ENCODE peak calls at places on chromosomes 12 and 14, in ten cellular contexts. One of them, this sample, is unnamed.

GRCh38 chr12:118307069-118307954 is 65.4 kb downstream of the TAOK3 start:
- DNase-seq in Panc1: no peak
- DNase-seq in osteocyte: no peak
- DNase-seq in mammary epithelial cell: peak; percentile 84
- DNase-seq in CD8-positive, alpha-beta T cell: no peak
- DNase-seq in stomach: no peak
- DNase-seq in activated B cell treated with CpG ODN at 0.5 μM for 24 hours: no peak
- DNase-seq in suprapubic skin: no peak
- DNase-seq in A549: peak; percentile 19
- DNase-seq in SK-N-SH: no peak
- DNase-seq in this sample: no peak

GRCh38 chr12:51430196-51430895 is 5.7 kb downstream of the SLC4A8 start:
- DNase-seq in Panc1: no peak
- DNase-seq in osteocyte: no peak
- DNase-seq in mammary epithelial cell: no peak
- DNase-seq in CD8-positive, alpha-beta T cell: no peak
- DNase-seq in stomach: peak; percentile 40
- DNase-seq in activated B cell treated with CpG ODN at 0.5 μM for 24 hours: no peak
- DNase-seq in suprapubic skin: no peak
- DNase-seq in A549: peak; percentile 36
- DNase-seq in SK-N-SH: no peak
- DNase-seq in this sample: no peak

GRCh38 chr14:75514673-75515630 is 7.3 kb upstream of the BATF start:
- DNase-seq in Panc1: no peak
- DNase-seq in osteocyte: no peak
- DNase-seq in mammary epithelial cell: peak; percentile 12
- DNase-seq in CD8-positive, alpha-beta T cell: peak; percentile 61
- DNase-seq in stomach: no peak
- DNase-seq in activated B cell treated with CpG ODN at 0.5 μM for 24 hours: peak; percentile 61
- DNase-seq in suprapubic skin: no peak
- DNase-seq in A549: no peak
- DNase-seq in SK-N-SH: no peak
- DNase-seq in this sample: no peak

GRCh38 chr12:114943601-114944000 is 259.6 kb upstream of the TBX3 start:
- DNase-seq in Panc1: no peak
- DNase-seq in osteocyte: no peak
- DNase-seq in mammary epithelial cell: no peak
- DNase-seq in CD8-positive, alpha-beta T cell: no peak
- DNase-seq in stomach: no peak
- DNase-seq in activated B cell treated with CpG ODN at 0.5 μM for 24 hours: no peak
- DNase-seq in suprapubic skin: no peak
- DNase-seq in A549: no peak
- DNase-seq in SK-N-SH: no peak
- DNase-seq in this sample: no peak

GRCh38 chr14:102196008-102196407 is 56.3 kb downstream of the WDR20 start:
- DNase-seq in Panc1: no peak
- DNase-seq in osteocyte: no peak
- DNase-seq in mammary epithelial cell: no peak
- DNase-seq in CD8-positive, alpha-beta T cell: no peak
- DNase-seq in stomach: no peak
- DNase-seq in activated B cell treated with CpG ODN at 0.5 μM for 24 hours: no peak
- DNase-seq in suprapubic skin: no peak
- DNase-seq in A549: no peak
- DNase-seq in SK-N-SH: no peak
- DNase-seq in this sample: no peak

GRCh38 chr14:85057266-85057665 is 472.7 kb upstream of the FLRT2 start:
- DNase-seq in Panc1: no peak
- DNase-seq in osteocyte: no peak
- DNase-seq in mammary epithelial cell: no peak
- DNase-seq in CD8-positive, alpha-beta T cell: no peak
- DNase-seq in stomach: no peak
- DNase-seq in activated B cell treated with CpG ODN at 0.5 μM for 24 hours: no peak
- DNase-seq in suprapubic skin: no peak
- DNase-seq in A549: no peak
- DNase-seq in SK-N-SH: no peak
- DNase-seq in this sample: no peak

GRCh38 chr14:93905623-93906022 is 21.5 kb upstream of the FAM181A start:
- DNase-seq in Panc1: no peak
- DNase-seq in osteocyte: no peak
- DNase-seq in mammary epithelial cell: peak; percentile 10
- DNase-seq in CD8-positive, alpha-beta T cell: no peak
- DNase-seq in stomach: no peak
- DNase-seq in activated B cell treated with CpG ODN at 0.5 μM for 24 hours: no peak
- DNase-seq in suprapubic skin: no peak
- DNase-seq in A549: no peak
- DNase-seq in SK-N-SH: no peak
- DNase-seq in this sample: no peak

GRCh38 chr12:108633534-108634224 is at the start of gene SELPLG:
- DNase-seq in Panc1: no peak
- DNase-seq in osteocyte: no peak
- DNase-seq in mammary epithelial cell: no peak
- DNase-seq in CD8-positive, alpha-beta T cell: peak; percentile 88
- DNase-seq in stomach: peak; percentile 69
- DNase-seq in activated B cell treated with CpG ODN at 0.5 μM for 24 hours: peak; percentile 79
- DNase-seq in suprapubic skin: peak; percentile 82
- DNase-seq in A549: no peak
- DNase-seq in SK-N-SH: no peak
- DNase-seq in this sample: no peak

GRCh38 chr12:48027183-48028002 is 23.1 kb upstream of the COL2A1 start:
- DNase-seq in Panc1: no peak
- DNase-seq in osteocyte: no peak
- DNase-seq in mammary epithelial cell: no peak
- DNase-seq in CD8-positive, alpha-beta T cell: no peak
- DNase-seq in stomach: no peak
- DNase-seq in activated B cell treated with CpG ODN at 0.5 μM for 24 hours: no peak
- DNase-seq in suprapubic skin: no peak
- DNase-seq in A549: no peak
- DNase-seq in SK-N-SH: no peak
- DNase-seq in this sample: no peak

GRCh38 chr12:20704860-20705259 is 9.7 kb downstream of the SLCO1C1 start:
- DNase-seq in Panc1: no peak
- DNase-seq in osteocyte: no peak
- DNase-seq in mammary epithelial cell: no peak
- DNase-seq in CD8-positive, alpha-beta T cell: no peak
- DNase-seq in stomach: no peak
- DNase-seq in activated B cell treated with CpG ODN at 0.5 μM for 24 hours: no peak
- DNase-seq in suprapubic skin: no peak
- DNase-seq in A549: no peak
- DNase-seq in SK-N-SH: no peak
- DNase-seq in this sample: no peak

GRCh38 chr14:22792158-22792557 is 23.1 kb downstream of the SLC7A7 start:
- DNase-seq in Panc1: no peak
- DNase-seq in osteocyte: no peak
- DNase-seq in mammary epithelial cell: no peak
- DNase-seq in CD8-positive, alpha-beta T cell: no peak
- DNase-seq in stomach: no peak
- DNase-seq in activated B cell treated with CpG ODN at 0.5 μM for 24 hours: no peak
- DNase-seq in suprapubic skin: no peak
- DNase-seq in A549: no peak
- DNase-seq in SK-N-SH: no peak
- DNase-seq in this sample: no peak

GRCh38 chr14:50312734-50313054 is 570 bp downstream of the DMAC2L start:
- DNase-seq in Panc1: no peak
- DNase-seq in osteocyte: no peak
- DNase-seq in mammary epithelial cell: no peak
- DNase-seq in CD8-positive, alpha-beta T cell: no peak
- DNase-seq in stomach: no peak
- DNase-seq in activated B cell treated with CpG ODN at 0.5 μM for 24 hours: no peak
- DNase-seq in suprapubic skin: no peak
- DNase-seq in A549: no peak
- DNase-seq in SK-N-SH: no peak
- DNase-seq in this sample: no peak

GRCh38 chr14:74955229-74955999 is at the start of gene PGF:
- DNase-seq in Panc1: no peak
- DNase-seq in osteocyte: no peak
- DNase-seq in mammary epithelial cell: peak; percentile 44
- DNase-seq in CD8-positive, alpha-beta T cell: peak; percentile 29
- DNase-seq in stomach: peak; percentile 74
- DNase-seq in activated B cell treated with CpG ODN at 0.5 μM for 24 hours: peak; percentile 50
- DNase-seq in suprapubic skin: no peak
- DNase-seq in A549: peak; percentile 30
- DNase-seq in SK-N-SH: peak; percentile 93
- DNase-seq in this sample: no peak

GRCh38 chr12:8956772-8957171 is 7.3 kb upstream of the M6PR start:
- DNase-seq in Panc1: no peak
- DNase-seq in osteocyte: no peak
- DNase-seq in mammary epithelial cell: no peak
- DNase-seq in CD8-positive, alpha-beta T cell: no peak
- DNase-seq in stomach: no peak
- DNase-seq in activated B cell treated with CpG ODN at 0.5 μM for 24 hours: no peak
- DNase-seq in suprapubic skin: no peak
- DNase-seq in A549: no peak
- DNase-seq in SK-N-SH: no peak
- DNase-seq in this sample: no peak

GRCh38 chr12:49232940-49233841 is 31.7 kb upstream of the TUBA1C start:
- DNase-seq in Panc1: no peak
- DNase-seq in osteocyte: peak; percentile 86
- DNase-seq in mammary epithelial cell: no peak
- DNase-seq in CD8-positive, alpha-beta T cell: no peak
- DNase-seq in stomach: peak; percentile 37
- DNase-seq in activated B cell treated with CpG ODN at 0.5 μM for 24 hours: no peak
- DNase-seq in suprapubic skin: no peak
- DNase-seq in A549: no peak
- DNase-seq in SK-N-SH: peak; percentile 64
- DNase-seq in this sample: peak; percentile 66

DNA sequence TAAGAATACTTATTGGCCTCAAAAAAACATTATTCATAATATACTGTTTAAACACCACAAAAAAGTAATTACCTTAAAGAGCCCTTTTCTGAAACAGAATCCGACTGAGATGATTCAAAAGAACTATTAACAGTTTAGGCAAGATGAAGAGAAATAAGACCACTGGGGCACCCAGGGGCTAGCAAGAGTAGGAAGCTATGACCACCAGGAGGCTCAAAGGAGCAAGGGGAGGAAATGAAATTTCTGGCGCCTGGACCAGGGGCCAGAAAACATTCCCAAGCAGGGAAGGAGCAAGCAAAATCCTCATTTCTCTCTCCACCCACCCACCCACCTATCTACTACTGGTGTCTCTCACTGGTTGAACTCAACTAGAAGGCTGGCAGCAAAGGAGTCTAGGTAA is 6.3 kb upstream of the DCAF4 start:
- DNase-seq in Panc1: no peak
- DNase-seq in osteocyte: no peak
- DNase-seq in mammary epithelial cell: no peak
- DNase-seq in CD8-positive, alpha-beta T cell: no peak
- DNase-seq in stomach: no peak
- DNase-seq in activated B cell treated with CpG ODN at 0.5 μM for 24 hours: no peak
- DNase-seq in suprapubic skin: no peak
- DNase-seq in A549: no peak
- DNase-seq in SK-N-SH: no peak
- DNase-seq in this sample: no peak
- TF ChIP-seq CTCF in Panc1: no peak
- TF ChIP-seq CTCF in osteocyte: no peak
- TF ChIP-seq CTCF in mammary epithelial cell: no peak
- TF ChIP-seq CTCF in CD8-positive, alpha-beta T cell: no peak
- TF ChIP-seq CTCF in stomach: no peak
- TF ChIP-seq CTCF in activated B cell treated with CpG ODN at 0.5 μM for 24 hours: no peak
- TF ChIP-seq CTCF in suprapubic skin: no peak
- TF ChIP-seq CTCF in A549: no peak
- TF ChIP-seq CTCF in SK-N-SH: peak; percentile 21
- TF ChIP-seq CTCF in this sample: no peak

DNA sequence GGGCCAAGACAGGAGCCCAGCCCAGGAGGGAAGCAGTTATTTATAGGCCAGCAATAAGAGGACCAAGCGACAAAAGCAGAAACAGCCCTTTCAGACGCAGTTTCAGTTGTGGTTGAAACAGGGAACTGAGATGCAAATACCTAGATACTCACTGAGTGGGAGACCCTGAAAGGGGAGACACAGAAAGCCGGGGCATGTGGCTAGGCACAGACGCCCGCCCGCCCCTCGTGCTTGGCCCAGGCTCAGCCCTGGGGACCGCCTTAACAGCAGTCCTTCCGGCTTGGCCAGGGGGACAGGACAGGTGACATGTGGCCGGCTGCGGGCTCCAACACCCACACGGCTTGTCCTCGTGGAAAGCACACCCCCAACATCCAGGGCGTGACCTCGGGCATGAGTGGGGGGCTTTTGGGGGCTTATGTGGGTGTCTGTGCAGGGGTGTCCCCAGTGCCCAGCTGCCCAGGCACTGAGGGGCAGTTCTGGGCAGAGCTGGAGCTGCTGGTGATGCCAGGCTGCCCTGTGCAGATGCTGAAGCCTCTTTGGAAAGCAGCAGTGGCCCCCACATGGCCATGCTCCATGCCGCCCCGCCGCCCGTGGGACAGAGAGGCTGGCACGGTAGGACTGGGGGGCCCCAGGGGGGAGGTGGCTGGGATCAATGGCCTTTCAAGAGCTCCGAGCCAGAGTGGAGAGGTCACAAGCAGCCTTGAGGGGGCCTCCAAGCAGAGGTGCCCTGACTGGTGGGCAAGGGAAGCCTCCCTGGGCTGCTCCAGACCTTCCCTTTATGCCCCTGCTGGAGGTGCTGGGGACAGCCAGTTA is 2.1 kb downstream of the PLD4 start:
- DNase-seq in Panc1: no peak
- DNase-seq in osteocyte: no peak
- DNase-seq in mammary epithelial cell: no peak
- DNase-seq in CD8-positive, alpha-beta T cell: no peak
- DNase-seq in stomach: no peak
- DNase-seq in activated B cell treated with CpG ODN at 0.5 μM for 24 hours: peak; percentile 60
- DNase-seq in suprapubic skin: no peak
- DNase-seq in A549: no peak
- DNase-seq in SK-N-SH: no peak
- DNase-seq in this sample: no peak
- TF ChIP-seq CTCF in Panc1: no peak
- TF ChIP-seq CTCF in osteocyte: no peak
- TF ChIP-seq CTCF in mammary epithelial cell: no peak
- TF ChIP-seq CTCF in CD8-positive, alpha-beta T cell: no peak
- TF ChIP-seq CTCF in stomach: no peak
- TF ChIP-seq CTCF in activated B cell treated with CpG ODN at 0.5 μM for 24 hours: no peak
- TF ChIP-seq CTCF in suprapubic skin: no peak
- TF ChIP-seq CTCF in A549: no peak
- TF ChIP-seq CTCF in SK-N-SH: no peak
- TF ChIP-seq CTCF in this sample: no peak

GRCh38 chr12:59179231-59179630 is 258.9 kb upstream of the LRIG3 start:
- DNase-seq in Panc1: no peak
- DNase-seq in osteocyte: no peak
- DNase-seq in mammary epithelial cell: peak; percentile 54
- DNase-seq in CD8-positive, alpha-beta T cell: no peak
- DNase-seq in stomach: no peak
- DNase-seq in activated B cell treated with CpG ODN at 0.5 μM for 24 hours: no peak
- DNase-seq in suprapubic skin: no peak
- DNase-seq in A549: no peak
- DNase-seq in SK-N-SH: no peak
- DNase-seq in this sample: no peak

GRCh38 chr12:59173696-59174095 is 253.4 kb upstream of the LRIG3 start:
- DNase-seq in Panc1: no peak
- DNase-seq in osteocyte: no peak
- DNase-seq in mammary epithelial cell: no peak
- DNase-seq in CD8-positive, alpha-beta T cell: no peak
- DNase-seq in stomach: no peak
- DNase-seq in activated B cell treated with CpG ODN at 0.5 μM for 24 hours: no peak
- DNase-seq in suprapubic skin: no peak
- DNase-seq in A549: no peak
- DNase-seq in SK-N-SH: no peak
- DNase-seq in this sample: no peak
- TF ChIP-seq CTCF in Panc1: no peak
- TF ChIP-seq CTCF in osteocyte: peak; percentile 48
- TF ChIP-seq CTCF in mammary epithelial cell: peak; percentile 20
- TF ChIP-seq CTCF in CD8-positive, alpha-beta T cell: no peak
- TF ChIP-seq CTCF in stomach: no peak
- TF ChIP-seq CTCF in activated B cell treated with CpG ODN at 0.5 μM for 24 hours: no peak
- TF ChIP-seq CTCF in suprapubic skin: no peak
- TF ChIP-seq CTCF in A549: no peak
- TF ChIP-seq CTCF in SK-N-SH: no peak
- TF ChIP-seq CTCF in this sample: no peak

GRCh38 chr14:51368721-51369163 is 128.7 kb downstream of the TMX1 start:
- DNase-seq in Panc1: no peak
- DNase-seq in osteocyte: no peak
- DNase-seq in mammary epithelial cell: peak; percentile 79
- DNase-seq in CD8-positive, alpha-beta T cell: no peak
- DNase-seq in stomach: no peak
- DNase-seq in activated B cell treated with CpG ODN at 0.5 μM for 24 hours: no peak
- DNase-seq in suprapubic skin: no peak
- DNase-seq in A549: no peak
- DNase-seq in SK-N-SH: no peak
- DNase-seq in this sample: no peak
- TF ChIP-seq CTCF in Panc1: no peak
- TF ChIP-seq CTCF in osteocyte: no peak
- TF ChIP-seq CTCF in mammary epithelial cell: no peak
- TF ChIP-seq CTCF in CD8-positive, alpha-beta T cell: no peak
- TF ChIP-seq CTCF in stomach: no peak
- TF ChIP-seq CTCF in activated B cell treated with CpG ODN at 0.5 μM for 24 hours: no peak
- TF ChIP-seq CTCF in suprapubic skin: no peak
- TF ChIP-seq CTCF in A549: no peak
- TF ChIP-seq CTCF in SK-N-SH: no peak
- TF ChIP-seq CTCF in this sample: no peak